ENCODE peak calls at places on chromosomes 6 and 20, in ten cellular contexts. Q is tibial artery, Z is AG20443, S is GM12864, N is cardiac muscle cell, F is Right ventricle myocardium inferior, G is Panc1, L is GM12892, P is left lobe of liver, H is AG09319. W is an unnamed sample.

GRCh38 chr20:17622851-17623508 is 53.1 kb downstream of the DSTN start:
- DNase-seq in F (peak; percentile 44), N (no peak), P (no peak), Q (peak; percentile 19), L (peak; percentile 25), G (no peak), Z (no peak), S (no peak), H (no peak), W (no peak)

GRCh38 chr20:56163806-56164205 is 84.7 kb upstream of the MC3R start:
- DNase-seq in P (no peak), L (no peak), F (no peak), Q (no peak), H (no peak), Z (no peak), G (no peak), S (no peak), N (no peak), W (no peak)

GRCh38 chr6:1952726-1953360 is 292.6 kb downstream of the GMDS start:
- DNase-seq in Q (no peak), P (no peak), F (no peak), Z (peak; percentile 71), S (no peak), N (peak; percentile 88), L (no peak), H (peak; percentile 29), G (peak; percentile 78), W (no peak)

GRCh38 chr6:30683137-30683979 is 3.1 kb downstream of the PPP1R18 start:
- DNase-seq in P (no peak), N (no peak), S (no peak), Z (no peak), F (no peak), Q (no peak), L (no peak), G (no peak), H (no peak), W (no peak)

GRCh38 chr6:34350100-34350936 is 42.2 kb downstream of the NUDT3 start:
- DNase-seq in P (no peak), S (no peak), G (no peak), Z (no peak), L (no peak), H (no peak), N (peak; percentile 27), Q (no peak), F (no peak), W (no peak)

GRCh38 chr20:45882469-45883099 is 1.6 kb downstream of the ZSWIM1 start:
- DNase-seq in Z (no peak), Q (no peak), N (no peak), S (no peak), H (no peak), F (no peak), L (no peak), P (no peak), G (no peak), W (no peak)

GRCh38 chr20:54219751-54220426 is 12.0 kb downstream of the PFDN4 start:
- DNase-seq in H (no peak), G (no peak), S (no peak), N (peak; percentile 73), Q (no peak), L (no peak), P (no peak), Z (peak; percentile 41), F (no peak), W (no peak)

GRCh38 chr6:105391705-105392104 is 11.2 kb downstream of the PREP start:
- DNase-seq in S (no peak), Q (no peak), H (no peak), Z (no peak), N (no peak), G (no peak), L (no peak), P (no peak), F (no peak), W (no peak)

GRCh38 chr6:32047855-32048766 is 9.9 kb downstream of the CYP21A2 start:
- DNase-seq in N (peak; percentile 71), L (peak; percentile 61), P (peak; percentile 82), Q (peak; percentile 71), Z (peak; percentile 84), G (peak; percentile 27), S (no peak), F (peak; percentile 79), H (no peak), W (peak; percentile 32)

GRCh38 chr6:170265655-170266054 is 25.2 kb downstream of the DLL1 start:
- DNase-seq in N (peak; percentile 44), Q (no peak), L (no peak), H (no peak), F (peak; percentile 83), S (no peak), G (no peak), P (peak; percentile 96), Z (no peak), W (no peak)

GRCh38 chr20:44342240-44342639 is 5.4 kb downstream of the R3HDML start:
- DNase-seq in H (no peak), G (no peak), L (no peak), Q (no peak), P (no peak), F (no peak), Z (peak; percentile 57), S (no peak), N (peak; percentile 21), W (no peak)

GRCh38 chr20:20211274-20211987 is 156.5 kb upstream of the INSM1 start:
- DNase-seq in G (no peak), F (no peak), S (no peak), H (no peak), L (no peak), Z (peak; percentile 25), N (no peak), P (no peak), Q (no peak), W (no peak)